ENCODE peak calls at places on chromosomes 12 and 14, in nine cellular contexts. H is breast epithelium, Z is GM23338, Q is vagina, N is SK-N-SH, K is HL-60, A is transverse colon, B is HCT116, I is GM12891. J is an unnamed sample.
A peak's percentile ranks its signal among the peaks of the same experiment; 100 is the strongest.

GRCh38 chr14:65156568-65157366 is 54.5 kb upstream of the MAX start:
- DNase-seq in H (peak; percentile 20), Z (no peak), Q (no peak), N (no peak), K (peak; percentile 45), A (peak; percentile 19), B (no peak), I (no peak), J (no peak)

GRCh38 chr12:75985566-75985965 is 46.0 kb downstream of the PHLDA1 start:
- DNase-seq in H (no peak), Z (no peak), Q (no peak), N (no peak), K (no peak), A (no peak), B (no peak), I (no peak), J (no peak)

GRCh38 chr12:102978316-102978715 is 20.8 kb downstream of the ASCL1 start:
- DNase-seq in H (no peak), Z (no peak), Q (no peak), N (no peak), K (no peak), A (no peak), B (no peak), I (no peak), J (no peak)

GRCh38 chr14:24087004-24087403 is 7.1 kb upstream of the PCK2 start:
- DNase-seq in H (no peak), Z (no peak), Q (no peak), N (no peak), K (no peak), A (no peak), B (no peak), I (no peak), J (no peak)

GRCh38 chr12:11580125-11580751 is 69.2 kb upstream of the ETV6 start:
- DNase-seq in H (peak; percentile 83), Z (no peak), Q (no peak), N (no peak), K (peak; percentile 66), A (no peak), B (no peak), I (no peak), J (peak; percentile 32)

GRCh38 chr12:10967409-10967808 is 19.3 kb downstream of the TAS2R50 start:
- DNase-seq in H (no peak), Z (no peak), Q (no peak), N (peak; percentile 23), K (no peak), A (no peak), B (no peak), I (no peak), J (no peak)

GRCh38 chr14:69931960-69932359 is 52.7 kb downstream of the SMOC1 start:
- DNase-seq in H (no peak), Z (no peak), Q (no peak), N (no peak), K (no peak), A (no peak), B (no peak), I (no peak), J (no peak)

GRCh38 chr14:94451091-94451751 is 1.4 kb downstream of the SERPINA11 start:
- DNase-seq in H (no peak), Z (peak; percentile 66), Q (peak; percentile 29), N (no peak), K (no peak), A (no peak), B (no peak), I (no peak), J (no peak)

GRCh38 chr12:18595406-18595805 is 142.4 kb downstream of the PLCZ1 start:
- DNase-seq in H (no peak), Z (peak; percentile 29), Q (no peak), N (no peak), K (no peak), A (no peak), B (no peak), I (no peak), J (no peak)

GRCh38 chr12:41869432-41869831 is 275.2 kb downstream of the GXYLT1 start:
- DNase-seq in H (no peak), Z (no peak), Q (no peak), N (no peak), K (no peak), A (no peak), B (no peak), I (no peak), J (no peak)

GRCh38 chr12:105493091-105493615 is 162.7 kb downstream of the C12orf75 start:
- DNase-seq in H (no peak), Z (no peak), Q (no peak), N (no peak), K (no peak), A (no peak), B (no peak), I (no peak), J (no peak)

GRCh38 chr12:100675432-100675831 is 101.9 kb downstream of the GAS2L3 start:
- DNase-seq in H (no peak), Z (no peak), Q (no peak), N (peak; percentile 40), K (peak; percentile 7), A (peak; percentile 14), B (no peak), I (no peak), J (no peak)

GRCh38 chr12:112406519-112407488 is 2.6 kb downstream of the RPL6 start:
- DNase-seq in H (no peak), Z (no peak), Q (no peak), N (no peak), K (no peak), A (no peak), B (no peak), I (no peak), J (no peak)

GRCh38 chr12:28253175-28253641 is 63.0 kb downstream of the CCDC91 start:
- DNase-seq in H (no peak), Z (no peak), Q (no peak), N (no peak), K (no peak), A (no peak), B (no peak), I (no peak), J (no peak)

GRCh38 chr12:123026094-123026853 is 45.8 kb downstream of the ARL6IP4 start:
- DNase-seq in H (peak; percentile 25), Z (no peak), Q (no peak), N (no peak), K (no peak), A (no peak), B (no peak), I (no peak), J (no peak)

GRCh38 chr14:56224179-56224578 is 106.0 kb downstream of the PELI2 start:
- DNase-seq in H (no peak), Z (no peak), Q (no peak), N (no peak), K (no peak), A (no peak), B (no peak), I (no peak), J (no peak)

GRCh38 chr12:127809236-127809635 is 457.7 kb upstream of the TMEM132C start:
- DNase-seq in H (no peak), Z (no peak), Q (no peak), N (no peak), K (no peak), A (no peak), B (no peak), I (no peak), J (no peak)

GRCh38 chr12:127810026-127810425 is 456.9 kb upstream of the TMEM132C start:
- DNase-seq in H (no peak), Z (no peak), Q (no peak), N (no peak), K (no peak), A (no peak), B (no peak), I (no peak), J (no peak)

GRCh38 chr12:127813147-127813546 is 453.8 kb upstream of the TMEM132C start:
- DNase-seq in H (no peak), Z (no peak), Q (no peak), N (no peak), K (no peak), A (no peak), B (no peak), I (no peak), J (no peak)

GRCh38 chr12:127811988-127812387 is 455.0 kb upstream of the TMEM132C start:
- DNase-seq in H (no peak), Z (peak; percentile 4), Q (no peak), N (no peak), K (no peak), A (no peak), B (no peak), I (no peak), J (no peak)
- TF ChIP-seq POLR2AphosphoS5 in H (no peak), Z (no peak), Q (peak; percentile 19), N (no peak), K (no peak), A (peak; percentile 36), B (no peak), I (no peak), J (no peak)

GRCh38 chr14:21024668-21025373 is at the start of gene NDRG2:
- DNase-seq in H (peak; percentile 84), Z (peak; percentile 95), Q (no peak), N (peak; percentile 95), K (peak; percentile 47), A (peak; percentile 90), B (no peak), I (peak; percentile 76), J (peak; percentile 90)
- TF ChIP-seq POLR2AphosphoS5 in H (no peak), Z (peak; percentile 45), Q (no peak), N (no peak), K (no peak), A (peak; percentile 73), B (peak; percentile 40), I (no peak), J (no peak)

GRCh38 chr14:36666416-36667206 is 5.0 kb downstream of the PAX9 start:
- DNase-seq in H (no peak), Z (peak; percentile 81), Q (no peak), N (no peak), K (no peak), A (no peak), B (no peak), I (no peak), J (no peak)

GRCh38 chr14:36664322-36665193 is 2.9 kb downstream of the PAX9 start:
- DNase-seq in H (no peak), Z (no peak), Q (no peak), N (no peak), K (no peak), A (no peak), B (no peak), I (no peak), J (no peak)

GRCh38 chr14:36671149-36671548 is 9.5 kb downstream of the PAX9 start:
- DNase-seq in H (no peak), Z (no peak), Q (no peak), N (no peak), K (no peak), A (no peak), B (no peak), I (no peak), J (no peak)

GRCh38 chr14:36665887-36666415 is 4.3 kb downstream of the PAX9 start:
- DNase-seq in H (no peak), Z (peak; percentile 50), Q (no peak), N (no peak), K (no peak), A (no peak), B (no peak), I (no peak), J (no peak)

GRCh38 chr14:36667679-36668078 is 6.0 kb downstream of the PAX9 start:
- DNase-seq in H (no peak), Z (no peak), Q (no peak), N (no peak), K (no peak), A (no peak), B (no peak), I (no peak), J (no peak)
- TF ChIP-seq POLR2AphosphoS5 in H (no peak), Z (no peak), Q (no peak), N (no peak), K (no peak), A (no peak), B (no peak), I (no peak), J (no peak)

GRCh38 chr12:71166869-71167268 is 9.1 kb upstream of the TSPAN8 start:
- DNase-seq in H (no peak), Z (no peak), Q (no peak), N (no peak), K (no peak), A (no peak), B (no peak), I (no peak), J (no peak)
- TF ChIP-seq POLR2AphosphoS5 in H (no peak), Z (no peak), Q (no peak), N (no peak), K (no peak), A (no peak), B (no peak), I (no peak), J (no peak)

J was measured in stomach.